ENCODE peak calls at places on chromosomes 5 and 9, in eight cellular contexts. G, W, B, X, M, T, A and V are unnamed samples.
A peak's percentile ranks its signal among the peaks of the same experiment; 100 is the strongest.

GRCh38 chr9:93992830-93993229 is 37.7 kb upstream of the BARX1 start:
- DNase-seq in G (no peak), W (no peak), B (no peak), X (no peak), M (no peak), T (no peak), A (no peak), V (no peak)

GRCh38 chr5:126745259-126745992 is 31.5 kb upstream of the LMNB1 start:
- DNase-seq in G (no peak), W (no peak), B (no peak), X (no peak), M (no peak), T (no peak), A (no peak), V (no peak)

GRCh38 chr9:38689678-38690077 is 30.3 kb downstream of the FAM240B start:
- DNase-seq in G (no peak), W (peak; percentile 50), B (no peak), X (no peak), M (peak; percentile 85), T (no peak), A (no peak), V (no peak)

GRCh38 chr5:10507575-10508024 is 56.3 kb upstream of the ANKRD33B start:
- DNase-seq in G (no peak), W (no peak), B (no peak), X (no peak), M (no peak), T (peak; percentile 22), A (peak; percentile 82), V (no peak)

GRCh38 chr5:15683332-15683731 is 183.4 kb downstream of the FBXL7 start:
- DNase-seq in G (no peak), W (peak; percentile 30), B (no peak), X (no peak), M (peak; percentile 85), T (peak; percentile 36), A (peak; percentile 41), V (peak; percentile 34)

GRCh38 chr5:144390133-144390532 is 219.5 kb downstream of the KCTD16 start:
- DNase-seq in G (no peak), W (no peak), B (no peak), X (no peak), M (peak; percentile 57), T (no peak), A (peak; percentile 37), V (no peak)

GRCh38 chr5:179150011-179150410 is 89.8 kb downstream of the ZNF354C start:
- DNase-seq in G (no peak), W (no peak), B (no peak), X (no peak), M (no peak), T (no peak), A (peak; percentile 17), V (peak; percentile 35)

GRCh38 chr9:85248514-85249312 is 493.0 kb downstream of the AGTPBP1 start:
- DNase-seq in G (no peak), W (no peak), B (no peak), X (no peak), M (no peak), T (peak; percentile 6), A (peak; percentile 34), V (no peak)

GRCh38 chr9:115192280-115192679 is 74.3 kb upstream of the TNC start:
- DNase-seq in G (no peak), W (no peak), B (no peak), X (no peak), M (no peak), T (no peak), A (no peak), V (no peak)

GRCh38 chr5:158456756-158457155 is 597.8 kb upstream of the CLINT1 start:
- DNase-seq in G (no peak), W (peak; percentile 15), B (no peak), X (no peak), M (no peak), T (no peak), A (no peak), V (no peak)

GRCh38 chr9:120388000-120388855 is 191.7 kb downstream of the CDK5RAP2 start:
- DNase-seq in G (no peak), W (no peak), B (no peak), X (no peak), M (no peak), T (peak; percentile 41), A (no peak), V (no peak)

GRCh38 chr5:175672976-175673648 is 15.2 kb downstream of the HRH2 start:
- DNase-seq in G (no peak), W (no peak), B (no peak), X (no peak), M (no peak), T (no peak), A (no peak), V (no peak)

GRCh38 chr9:89418882-89419641 is 78.9 kb downstream of the SEMA4D start:
- DNase-seq in G (peak; percentile 69), W (no peak), B (no peak), X (peak; percentile 91), M (no peak), T (no peak), A (no peak), V (peak; percentile 60)

GRCh38 chr5:161312882-161313281 is 233.6 kb downstream of the GABRB2 start:
- DNase-seq in G (no peak), W (no peak), B (no peak), X (no peak), M (no peak), T (no peak), A (no peak), V (no peak)

GRCh38 chr5:95283761-95284511 is 958 bp downstream of the MCTP1 start:
- DNase-seq in G (peak; percentile 5), W (no peak), B (peak; percentile 49), X (no peak), M (peak; percentile 79), T (peak; percentile 63), A (peak; percentile 56), V (no peak)

GRCh38 chr9:116550728-116551436 is 136.2 kb upstream of the TRIM32 start:
- DNase-seq in G (no peak), W (peak; percentile 34), B (no peak), X (no peak), M (peak; percentile 24), T (no peak), A (no peak), V (no peak)

GRCh38 chr5:58898538-58898937 is 315.7 kb downstream of the RAB3C start:
- DNase-seq in G (no peak), W (no peak), B (no peak), X (no peak), M (no peak), T (peak; percentile 23), A (no peak), V (no peak)

GRCh38 chr5:119191944-119192343 is 121.1 kb downstream of the DMXL1 start:
- DNase-seq in G (no peak), W (no peak), B (no peak), X (no peak), M (no peak), T (no peak), A (no peak), V (no peak)

GRCh38 chr9:108978121-108978694 is 35.1 kb downstream of the CTNNAL1 start:
- DNase-seq in G (no peak), W (no peak), B (no peak), X (no peak), M (no peak), T (no peak), A (no peak), V (no peak)

GRCh38 chr5:123344819-123345426 is 78.3 kb downstream of the CEP120 start:
- DNase-seq in G (no peak), W (peak; percentile 23), B (no peak), X (no peak), M (peak; percentile 76), T (peak; percentile 57), A (no peak), V (no peak)

GRCh38 chr5:124160265-124160664 is 586.2 kb downstream of the ZNF608 start:
- DNase-seq in G (no peak), W (no peak), B (no peak), X (no peak), M (no peak), T (no peak), A (no peak), V (no peak)

GRCh38 chr9:125889524-125890473 is 142.6 kb downstream of the PBX3 start:
- DNase-seq in G (peak; percentile 40), W (peak; percentile 54), B (peak; percentile 32), X (peak; percentile 48), M (peak; percentile 77), T (peak; percentile 66), A (peak; percentile 34), V (peak; percentile 48)

GRCh38 chr9:108672475-108673065 is 183.2 kb downstream of the ACTL7B start:
- DNase-seq in G (no peak), W (no peak), B (no peak), X (no peak), M (no peak), T (no peak), A (no peak), V (no peak)

DNA sequence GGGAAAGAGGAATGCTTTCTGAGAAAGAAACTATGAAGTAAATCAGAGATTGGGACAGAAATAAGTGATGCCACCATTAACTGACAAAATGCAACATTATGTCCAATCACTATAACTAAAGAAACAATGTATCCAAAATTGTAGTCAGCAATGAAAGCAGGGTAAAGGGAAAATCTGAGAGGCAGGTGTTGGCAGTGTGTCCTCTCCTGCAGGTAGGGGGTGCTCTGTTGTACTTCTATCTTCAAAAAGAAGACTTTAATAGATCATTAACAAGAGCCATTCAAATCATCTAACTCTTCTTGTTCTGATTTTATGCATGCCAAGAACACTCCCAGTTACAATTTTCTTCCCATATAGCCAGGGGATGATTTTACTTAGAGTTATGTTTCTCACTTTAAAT is 1275.7 kb downstream of the PTPRD start:
- DNase-seq in G (no peak), W (no peak), B (no peak), X (no peak), M (peak; percentile 59), T (no peak), A (no peak), V (no peak)
- TF ChIP-seq CTCF in G (no peak), W (no peak), B (no peak), X (no peak), M (peak; percentile 65), T (no peak), A (no peak), V (no peak)

GRCh38 chr9:124696101-124696500 is 75.0 kb downstream of the NR6A1 start:
- DNase-seq in G (no peak), W (no peak), B (no peak), X (no peak), M (peak; percentile 22), T (no peak), A (no peak), V (no peak)
- H3K36me3 ChIP-seq in G (no peaks in the 10 kb centered on the region), W (no peaks in the 10 kb centered on the region), B (no peaks in the 10 kb centered on the region), X (no peaks in the 10 kb centered on the region), M (no peaks in the 10 kb centered on the region), T (no peaks in the 10 kb centered on the region), A (no peaks in the 10 kb centered on the region), V (no peaks in the 10 kb centered on the region)

DNA sequence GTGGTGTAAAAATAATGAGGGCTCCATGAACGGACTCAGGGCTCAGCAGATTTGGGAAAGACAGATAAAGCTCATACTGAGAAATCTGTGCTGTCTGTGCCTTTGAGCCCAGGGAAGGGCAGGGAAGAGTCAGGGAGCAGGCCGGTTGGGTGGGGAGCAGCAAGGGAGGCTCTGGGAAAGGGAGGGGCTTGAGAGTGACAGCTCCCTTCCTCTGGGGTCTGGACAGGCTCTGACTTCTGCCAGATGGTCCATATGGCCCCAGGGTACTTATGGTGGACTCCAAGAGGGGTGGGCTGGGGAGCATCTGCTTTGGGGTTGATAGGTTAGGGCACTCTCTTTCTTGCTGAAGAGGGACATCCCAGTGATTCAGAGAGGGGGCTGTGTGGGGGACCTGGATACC is 2.1 kb downstream of the NPR2 start:
- DNase-seq in G (no peak), W (no peak), B (no peak), X (no peak), M (no peak), T (no peak), A (no peak), V (no peak)
- H3K4me3 ChIP-seq in G (no peak overlapping the region), W (no peak overlapping the region), B (no peak overlapping the region), X (no peak overlapping the region), M (no peak overlapping the region), T (no peak overlapping the region), A (no peak overlapping the region), V (no peak overlapping the region)

GRCh38 chr5:155004138-155004744 is 9.3 kb upstream of the KIF4B start:
- DNase-seq in G (no peak), W (no peak), B (no peak), X (peak; percentile 49), M (peak; percentile 57), T (peak; percentile 9), A (no peak), V (peak; percentile 24)
- TF ChIP-seq CTCF in G (no peak), W (no peak), B (peak; percentile 17), X (peak; percentile 10), M (peak; percentile 68), T (peak; percentile 54), A (peak; percentile 50), V (no peak)